ENCODE peak calls at places on chromosomes 3 and 15, in five cellular contexts. One of them, this sample, is unnamed.

GRCh38 chr3:100810671-100811070 is 101.4 kb downstream of the TFG start:
- DNase-seq in neural crest cell: no peak
- DNase-seq in OCI-LY7: no peak
- DNase-seq in CD4-positive, alpha-beta T cell: no peak
- DNase-seq in dorsolateral prefrontal cortex: no peak
- DNase-seq in this sample: no peak

GRCh38 chr15:68633181-68634121 is 54.7 kb downstream of the CORO2B start:
- DNase-seq in neural crest cell: no peak
- DNase-seq in dorsolateral prefrontal cortex: no peak
- DNase-seq in CD4-positive, alpha-beta T cell: no peak
- DNase-seq in OCI-LY7: peak
- DNase-seq in this sample: no peak

GRCh38 chr3:46082021-46082420 is 54.7 kb upstream of the XCR1 start:
- DNase-seq in neural crest cell: no peak
- DNase-seq in OCI-LY7: no peak
- DNase-seq in CD4-positive, alpha-beta T cell: no peak
- DNase-seq in dorsolateral prefrontal cortex: no peak
- DNase-seq in this sample: no peak

GRCh38 chr3:188631291-188632010 is 477.5 kb downstream of the LPP start:
- DNase-seq in CD4-positive, alpha-beta T cell: no peak
- DNase-seq in neural crest cell: no peak
- DNase-seq in OCI-LY7: no peak
- DNase-seq in dorsolateral prefrontal cortex: no peak
- DNase-seq in this sample: no peak

GRCh38 chr3:139302084-139302800 is 41.6 kb upstream of the MRPS22 start:
- DNase-seq in dorsolateral prefrontal cortex: no peak
- DNase-seq in CD4-positive, alpha-beta T cell: no peak
- DNase-seq in OCI-LY7: no peak
- DNase-seq in neural crest cell: no peak
- DNase-seq in this sample: no peak

GRCh38 chr15:70451861-70452653 is 311.3 kb downstream of the UACA start:
- DNase-seq in neural crest cell: no peak
- DNase-seq in dorsolateral prefrontal cortex: no peak
- DNase-seq in OCI-LY7: no peak
- DNase-seq in CD4-positive, alpha-beta T cell: peak
- DNase-seq in this sample: peak

GRCh38 chr3:127031845-127032244 is 48.9 kb downstream of the PLXNA1 start:
- DNase-seq in OCI-LY7: no peak
- DNase-seq in CD4-positive, alpha-beta T cell: no peak
- DNase-seq in dorsolateral prefrontal cortex: no peak
- DNase-seq in neural crest cell: no peak
- DNase-seq in this sample: no peak

GRCh38 chr3:49295489-49296058 is 18.5 kb upstream of the C3orf62 start:
- DNase-seq in neural crest cell: peak
- DNase-seq in OCI-LY7: peak
- DNase-seq in dorsolateral prefrontal cortex: no peak
- DNase-seq in CD4-positive, alpha-beta T cell: peak
- DNase-seq in this sample: peak

GRCh38 chr3:166257715-166258114 is 420.5 kb upstream of the BCHE start:
- DNase-seq in CD4-positive, alpha-beta T cell: no peak
- DNase-seq in dorsolateral prefrontal cortex: no peak
- DNase-seq in neural crest cell: no peak
- DNase-seq in OCI-LY7: no peak
- DNase-seq in this sample: no peak

GRCh38 chr15:56832125-56832524 is 86.3 kb upstream of the TCF12 start:
- DNase-seq in CD4-positive, alpha-beta T cell: no peak
- DNase-seq in neural crest cell: no peak
- DNase-seq in dorsolateral prefrontal cortex: peak
- DNase-seq in OCI-LY7: no peak
- DNase-seq in this sample: no peak

GRCh38 chr3:30122359-30122758 is 484.0 kb upstream of the TGFBR2 start:
- DNase-seq in CD4-positive, alpha-beta T cell: no peak
- DNase-seq in dorsolateral prefrontal cortex: no peak
- DNase-seq in OCI-LY7: no peak
- DNase-seq in neural crest cell: no peak
- DNase-seq in this sample: no peak

GRCh38 chr15:58078591-58078990 is 13.1 kb upstream of the ALDH1A2 start:
- DNase-seq in OCI-LY7: no peak
- DNase-seq in neural crest cell: no peak
- DNase-seq in dorsolateral prefrontal cortex: no peak
- DNase-seq in CD4-positive, alpha-beta T cell: no peak
- DNase-seq in this sample: no peak

GRCh38 chr3:130429069-130430023 is 83.9 kb downstream of the COL6A5 start:
- DNase-seq in OCI-LY7: no peak
- DNase-seq in CD4-positive, alpha-beta T cell: no peak
- DNase-seq in dorsolateral prefrontal cortex: no peak
- DNase-seq in neural crest cell: no peak
- DNase-seq in this sample: no peak

GRCh38 chr3:190173426-190173825 is 52.7 kb upstream of the P3H2 start:
- DNase-seq in OCI-LY7: no peak
- DNase-seq in CD4-positive, alpha-beta T cell: no peak
- DNase-seq in neural crest cell: no peak
- DNase-seq in dorsolateral prefrontal cortex: no peak
- DNase-seq in this sample: no peak

GRCh38 chr3:187319699-187320302 is 28.3 kb upstream of the MASP1 start:
- DNase-seq in OCI-LY7: peak
- DNase-seq in CD4-positive, alpha-beta T cell: peak
- DNase-seq in neural crest cell: peak
- DNase-seq in dorsolateral prefrontal cortex: peak
- DNase-seq in this sample: peak

GRCh38 chr3:112739252-112739945 is 98.5 kb upstream of the CCDC80 start:
- DNase-seq in OCI-LY7: no peak
- DNase-seq in dorsolateral prefrontal cortex: no peak
- DNase-seq in CD4-positive, alpha-beta T cell: no peak
- DNase-seq in neural crest cell: no peak
- DNase-seq in this sample: no peak

GRCh38 chr3:184619348-184619747 is 57.8 kb downstream of the EPHB3 start:
- DNase-seq in dorsolateral prefrontal cortex: no peak
- DNase-seq in CD4-positive, alpha-beta T cell: no peak
- DNase-seq in OCI-LY7: no peak
- DNase-seq in neural crest cell: no peak
- DNase-seq in this sample: no peak

GRCh38 chr3:58063424-58063823 is 55.2 kb downstream of the FLNB start:
- DNase-seq in dorsolateral prefrontal cortex: no peak
- DNase-seq in OCI-LY7: no peak
- DNase-seq in CD4-positive, alpha-beta T cell: no peak
- DNase-seq in neural crest cell: no peak
- DNase-seq in this sample: no peak

GRCh38 chr3:158896729-158897128 is 94.9 kb downstream of the MFSD1 start:
- DNase-seq in dorsolateral prefrontal cortex: no peak
- DNase-seq in OCI-LY7: no peak
- DNase-seq in CD4-positive, alpha-beta T cell: no peak
- DNase-seq in neural crest cell: no peak
- DNase-seq in this sample: no peak

GRCh38 chr15:26848498-26848897 is 18.4 kb upstream of the GABRA5 start:
- DNase-seq in neural crest cell: no peak
- DNase-seq in OCI-LY7: no peak
- DNase-seq in CD4-positive, alpha-beta T cell: no peak
- DNase-seq in dorsolateral prefrontal cortex: no peak
- DNase-seq in this sample: no peak

GRCh38 chr3:151198849-151199248 is 4.2 kb downstream of the GPR171 start:
- DNase-seq in neural crest cell: no peak
- DNase-seq in OCI-LY7: no peak
- DNase-seq in dorsolateral prefrontal cortex: no peak
- DNase-seq in CD4-positive, alpha-beta T cell: no peak
- DNase-seq in this sample: no peak

GRCh38 chr3:180295811-180296210 is 259.1 kb upstream of the PEX5L start:
- DNase-seq in CD4-positive, alpha-beta T cell: no peak
- DNase-seq in neural crest cell: no peak
- DNase-seq in dorsolateral prefrontal cortex: no peak
- DNase-seq in OCI-LY7: no peak
- DNase-seq in this sample: no peak

GRCh38 chr3:36178018-36178417 is 202.3 kb upstream of the STAC start:
- DNase-seq in CD4-positive, alpha-beta T cell: no peak
- DNase-seq in OCI-LY7: no peak
- DNase-seq in dorsolateral prefrontal cortex: no peak
- DNase-seq in neural crest cell: no peak
- DNase-seq in this sample: no peak

GRCh38 chr3:65979152-65979551 is 59.6 kb downstream of the MAGI1 start:
- DNase-seq in dorsolateral prefrontal cortex: no peak
- DNase-seq in neural crest cell: no peak
- DNase-seq in OCI-LY7: no peak
- DNase-seq in CD4-positive, alpha-beta T cell: no peak
- DNase-seq in this sample: no peak

GRCh38 chr3:178367817-178368617 is 168.2 kb upstream of the KCNMB2 start:
- DNase-seq in neural crest cell: no peak
- DNase-seq in CD4-positive, alpha-beta T cell: no peak
- DNase-seq in OCI-LY7: no peak
- DNase-seq in dorsolateral prefrontal cortex: no peak
- DNase-seq in this sample: no peak

GRCh38 chr3:128468285-128468790 is 1.6 kb upstream of the DNAJB8 start:
- DNase-seq in CD4-positive, alpha-beta T cell: no peak
- DNase-seq in OCI-LY7: no peak
- DNase-seq in dorsolateral prefrontal cortex: no peak
- DNase-seq in neural crest cell: no peak
- DNase-seq in this sample: no peak

GRCh38 chr3:49006591-49007067 is 562 bp upstream of the WDR6 start:
- DNase-seq in dorsolateral prefrontal cortex: no peak
- DNase-seq in neural crest cell: no peak
- DNase-seq in OCI-LY7: no peak
- DNase-seq in CD4-positive, alpha-beta T cell: no peak
- DNase-seq in this sample: no peak

DNA sequence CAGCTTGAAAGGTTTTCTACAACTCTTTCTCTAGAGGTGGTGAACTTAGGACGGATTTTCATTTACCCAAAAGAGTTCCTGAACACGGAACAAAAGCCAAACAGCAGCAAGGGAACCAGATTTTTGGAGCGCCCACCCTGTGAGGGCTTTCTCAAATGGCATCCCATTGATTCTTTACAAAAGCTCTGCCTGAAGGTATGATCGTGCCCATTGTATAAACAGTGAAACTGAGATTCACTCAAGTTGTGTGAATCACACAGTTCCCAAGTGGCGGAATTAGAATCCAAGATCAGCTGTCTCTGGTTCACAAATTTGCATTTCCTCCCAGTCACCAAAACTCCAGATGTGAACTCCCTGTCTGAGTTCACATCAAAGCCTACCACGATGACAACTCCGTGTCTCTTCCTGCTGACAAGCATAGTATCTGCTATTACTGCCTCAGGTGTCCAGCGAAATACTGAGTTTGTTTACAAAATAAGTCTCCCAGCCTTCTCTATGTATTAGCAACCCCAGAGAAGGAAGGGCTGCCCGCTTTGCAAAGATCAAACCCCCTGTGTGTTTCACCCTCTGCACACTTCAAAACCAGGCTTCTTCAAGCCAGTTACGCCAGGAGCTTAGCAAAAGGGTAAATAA is 235.9 kb upstream of the ST8SIA2 start:
- DNase-seq in dorsolateral prefrontal cortex: no peak
- DNase-seq in neural crest cell: no peak
- DNase-seq in CD4-positive, alpha-beta T cell: no peak
- DNase-seq in OCI-LY7: no peak
- DNase-seq in this sample: no peak
- TF ChIP-seq CTCF in dorsolateral prefrontal cortex: no peak
- TF ChIP-seq CTCF in neural crest cell: no peak
- TF ChIP-seq CTCF in CD4-positive, alpha-beta T cell: no peak
- TF ChIP-seq CTCF in OCI-LY7: no peak
- TF ChIP-seq CTCF in this sample: no peak

GRCh38 chr3:13500133-13500885 is 20.2 kb downstream of the HDAC11 start:
- DNase-seq in CD4-positive, alpha-beta T cell: no peak
- DNase-seq in neural crest cell: peak
- DNase-seq in OCI-LY7: peak
- DNase-seq in dorsolateral prefrontal cortex: no peak
- DNase-seq in this sample: peak
- TF ChIP-seq CTCF in CD4-positive, alpha-beta T cell: no peak
- TF ChIP-seq CTCF in neural crest cell: peak
- TF ChIP-seq CTCF in OCI-LY7: peak
- TF ChIP-seq CTCF in dorsolateral prefrontal cortex: peak
- TF ChIP-seq CTCF in this sample: peak

DNA sequence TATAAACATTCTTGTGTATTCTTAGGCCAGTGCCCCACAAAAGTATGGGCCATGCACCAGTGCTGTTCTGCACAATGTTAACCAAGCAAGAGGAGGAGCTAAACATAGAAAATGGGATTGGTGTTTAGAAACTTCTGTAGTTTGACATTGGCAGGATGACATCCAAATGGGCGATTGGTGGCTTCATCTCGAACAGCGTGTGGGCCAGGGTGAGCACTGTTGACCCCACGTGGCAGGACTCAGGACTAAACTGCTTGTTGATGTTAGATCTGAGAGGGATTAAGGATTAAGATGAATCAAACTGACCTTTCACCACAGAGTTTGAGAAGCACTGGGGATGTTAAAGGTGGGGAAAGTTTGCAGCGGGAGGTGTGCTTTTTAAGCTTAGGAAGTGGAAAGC is 31.9 kb downstream of the ZNF710 start:
- DNase-seq in neural crest cell: no peak
- DNase-seq in OCI-LY7: no peak
- DNase-seq in dorsolateral prefrontal cortex: no peak
- DNase-seq in CD4-positive, alpha-beta T cell: no peak
- DNase-seq in this sample: no peak
- TF ChIP-seq CTCF in neural crest cell: no peak
- TF ChIP-seq CTCF in OCI-LY7: no peak
- TF ChIP-seq CTCF in dorsolateral prefrontal cortex: no peak
- TF ChIP-seq CTCF in CD4-positive, alpha-beta T cell: no peak
- TF ChIP-seq CTCF in this sample: no peak

GRCh38 chr3:34108976-34109375 is 310.5 kb downstream of the PDCD6IP start:
- DNase-seq in neural crest cell: no peak
- DNase-seq in dorsolateral prefrontal cortex: no peak
- DNase-seq in OCI-LY7: peak
- DNase-seq in CD4-positive, alpha-beta T cell: no peak
- DNase-seq in this sample: no peak

GRCh38 chr3:34107669-34108068 is 309.2 kb downstream of the PDCD6IP start:
- DNase-seq in CD4-positive, alpha-beta T cell: no peak
- DNase-seq in dorsolateral prefrontal cortex: no peak
- DNase-seq in neural crest cell: no peak
- DNase-seq in OCI-LY7: peak
- DNase-seq in this sample: no peak

GRCh38 chr3:34106379-34106778 is 307.9 kb downstream of the PDCD6IP start:
- DNase-seq in OCI-LY7: no peak
- DNase-seq in dorsolateral prefrontal cortex: no peak
- DNase-seq in neural crest cell: no peak
- DNase-seq in CD4-positive, alpha-beta T cell: no peak
- DNase-seq in this sample: no peak

GRCh38 chr3:34109846-34110245 is 311.4 kb downstream of the PDCD6IP start:
- DNase-seq in dorsolateral prefrontal cortex: no peak
- DNase-seq in neural crest cell: no peak
- DNase-seq in OCI-LY7: peak
- DNase-seq in CD4-positive, alpha-beta T cell: no peak
- DNase-seq in this sample: no peak

DNA sequence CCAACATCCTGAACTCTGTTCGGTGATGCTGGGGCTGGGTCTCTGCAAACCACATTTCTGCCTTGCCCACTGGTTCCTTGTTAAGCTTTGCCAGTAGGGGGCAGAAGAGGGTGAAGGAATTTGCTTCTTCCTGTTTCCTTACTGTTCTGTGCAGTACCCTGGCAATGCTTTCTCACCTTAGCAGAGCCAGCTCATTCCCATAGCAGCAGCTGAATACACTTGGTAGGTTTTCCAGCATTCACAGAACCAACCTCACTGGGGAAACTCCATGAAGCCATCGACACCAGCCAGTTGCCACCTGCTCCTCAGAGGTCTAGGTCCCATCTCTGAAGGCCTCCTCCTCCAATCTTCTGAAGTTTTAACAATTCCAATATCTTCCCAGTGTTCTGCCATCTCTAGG is 308.4 kb downstream of the PDCD6IP start:
- DNase-seq in CD4-positive, alpha-beta T cell: no peak
- DNase-seq in neural crest cell: peak
- DNase-seq in OCI-LY7: peak
- DNase-seq in dorsolateral prefrontal cortex: no peak
- DNase-seq in this sample: peak
- TF ChIP-seq CTCF in CD4-positive, alpha-beta T cell: no peak
- TF ChIP-seq CTCF in neural crest cell: peak
- TF ChIP-seq CTCF in OCI-LY7: peak
- TF ChIP-seq CTCF in dorsolateral prefrontal cortex: peak
- TF ChIP-seq CTCF in this sample: peak

This sample was measured in glutamatergic neuron.